ENCODE peak calls at places on chromosome 7, in four cellular contexts. F, D, R and X are unnamed samples.

GRCh38 chr7:94348142-94348541 is 46.6 kb upstream of the COL1A2 start:
- DNase-seq in D (no peak), R (peak), F (no peak), X (peak)

GRCh38 chr7:50473531-50473930 is 23.4 kb upstream of the FIGNL1 start:
- DNase-seq in R (no peak), D (no peak), F (no peak), X (no peak)

GRCh38 chr7:125423444-125424155 is 494.0 kb upstream of the POT1 start:
- DNase-seq in R (no peak), F (no peak), D (no peak), X (no peak)

GRCh38 chr7:100122067-100122466 is 2.6 kb downstream of the CNPY4 start:
- DNase-seq in D (peak), R (no peak), F (no peak), X (no peak)

GRCh38 chr7:90461216-90461615 is 8.2 kb upstream of the PTTG1IP2 start:
- DNase-seq in R (peak), F (no peak), D (no peak), X (no peak)

GRCh38 chr7:1156782-1157535 is 3.0 kb downstream of the ZFAND2A start:
- DNase-seq in R (peak), D (no peak), F (no peak), X (no peak)

GRCh38 chr7:4025694-4026615 is 656.1 kb upstream of the FOXK1 start:
- DNase-seq in F (no peak), R (no peak), D (no peak), X (no peak)

GRCh38 chr7:100435401-100436304 is 644 bp downstream of the PPP1R35 start:
- DNase-seq in R (peak), D (no peak), F (peak), X (peak)

GRCh38 chr7:116449950-116450349 is 49.6 kb upstream of the CAV2 start:
- DNase-seq in R (no peak), F (no peak), D (no peak), X (no peak)

GRCh38 chr7:68679456-68680234 is 918.6 kb upstream of the AUTS2 start:
- DNase-seq in D (peak), R (no peak), F (no peak), X (no peak)

GRCh38 chr7:151114151-151115090 is 28.1 kb downstream of the AGAP3 start:
- DNase-seq in D (no peak), R (peak), F (no peak), X (no peak)

GRCh38 chr7:149348758-149349369 is 86.9 kb downstream of the ZNF783 start:
- DNase-seq in F (no peak), D (no peak), R (no peak), X (no peak)

GRCh38 chr7:40299097-40299496 is 164.3 kb downstream of the SUGCT start:
- DNase-seq in F (no peak), R (peak), D (no peak), X (no peak)

GRCh38 chr7:49327155-49327554 is 402.8 kb downstream of the CDC14C start:
- DNase-seq in D (no peak), R (no peak), F (no peak), X (no peak)

GRCh38 chr7:63233881-63234280 is 764.8 kb upstream of the ZNF722 start:
- DNase-seq in D (no peak), R (no peak), F (no peak), X (no peak)

GRCh38 chr7:73451780-73452398 is 18.3 kb downstream of the FZD9 start:
- DNase-seq in D (peak), R (peak), F (no peak), X (no peak)

GRCh38 chr7:7565018-7565680 is 1.5 kb upstream of the MIOS start:
- DNase-seq in R (peak), F (no peak), D (no peak), X (no peak)

GRCh38 chr7:91240546-91240945 is 23.7 kb upstream of the FZD1 start:
- DNase-seq in F (no peak), R (peak), D (no peak), X (no peak)

GRCh38 chr7:78535655-78536054 is 737.1 kb downstream of the PHTF2 start:
- DNase-seq in F (no peak), R (no peak), D (no peak), X (no peak)

GRCh38 chr7:46153951-46154787 is 233.1 kb upstream of the IGFBP3 start:
- DNase-seq in F (no peak), R (peak), D (no peak), X (no peak)

GRCh38 chr7:33981686-33982424 is 76.5 kb downstream of the BMPER start:
- DNase-seq in R (peak), F (no peak), D (no peak), X (no peak)

GRCh38 chr7:110442386-110442837 is 648.5 kb upstream of the LRRN3 start:
- DNase-seq in R (no peak), D (no peak), F (no peak), X (no peak)

GRCh38 chr7:44196450-44196872 is 4.3 kb upstream of the YKT6 start:
- DNase-seq in F (no peak), R (peak), D (peak), X (no peak)

GRCh38 chr7:142776206-142776844 is 5.6 kb downstream of the PRSS2 start:
- DNase-seq in F (no peak), R (peak), D (no peak), X (no peak)

GRCh38 chr7:29989257-29989995 is at the start of gene SCRN1:
- DNase-seq in R (peak), F (no peak), D (peak), X (peak)

GRCh38 chr7:158272091-158272490 is 315.5 kb downstream of the PTPRN2 start:
- DNase-seq in F (no peak), R (no peak), D (no peak), X (no peak)

GRCh38 chr7:18345641-18346234 is 149.8 kb upstream of the HDAC9 start:
- DNase-seq in R (peak), D (peak), F (no peak), X (no peak)

GRCh38 chr7:27160147-27160545 is 3.7 kb upstream of the HOXA7 start:
- DNase-seq in F (no peak), D (peak), R (no peak), X (no peak)

GRCh38 chr7:121084256-121084655 is 95.7 kb downstream of the CPED1 start:
- DNase-seq in R (peak), D (no peak), F (no peak), X (no peak)

GRCh38 chr7:113891828-113892227 is 27.0 kb downstream of the PPP1R3A start:
- DNase-seq in F (no peak), D (no peak), R (peak), X (no peak)

GRCh38 chr7:31443457-31443856 is 70.4 kb upstream of the ITPRID1 start:
- DNase-seq in R (peak), F (no peak), D (peak), X (no peak)

GRCh38 chr7:521221-522070 is 1.8 kb upstream of the PDGFA start:
- DNase-seq in R (peak), D (no peak), F (no peak), X (peak)

GRCh38 chr7:113307147-113307546 is 188.8 kb upstream of the SMIM30 start:
- DNase-seq in R (no peak), F (no peak), D (no peak), X (no peak)

GRCh38 chr7:117195361-117195760 is 127.5 kb downstream of the WNT2 start:
- DNase-seq in R (no peak), F (no peak), D (no peak), X (no peak)

GRCh38 chr7:132183822-132184380 is 392.4 kb downstream of the PLXNA4 start:
- DNase-seq in R (no peak), D (no peak), F (no peak), X (no peak)

GRCh38 chr7:32102432-32102851 is 32.2 kb upstream of the PDE1C start:
- DNase-seq in R (no peak), F (no peak), D (peak), X (no peak)

GRCh38 chr7:131034166-131034881 is 293.4 kb upstream of the MKLN1 start:
- DNase-seq in D (no peak), F (no peak), R (peak), X (no peak)

GRCh38 chr7:116736927-116737715 is 65.1 kb downstream of the MET start:
- DNase-seq in R (peak), D (no peak), F (no peak), X (no peak)

GRCh38 chr7:158279539-158280466 is 307.8 kb downstream of the PTPRN2 start:
- DNase-seq in D (no peak), F (no peak), R (no peak), X (peak)

GRCh38 chr7:86991844-86992243 is 67.6 kb downstream of the ELAPOR2 start:
- DNase-seq in R (no peak), D (peak), F (no peak), X (no peak)